ENCODE peak calls at places on chromosomes 1 and 21, in nine cellular contexts. U is fibroblast of villous mesenchyme; C is CD8-positive, alpha-beta T cell; T is adrenal gland; G is brain microvascular endothelial cell; O is stomach; P is AG09309; M is tibial artery; E is epithelial cell of esophagus. V is an unnamed sample.

GRCh38 chr1:15950763-15951295 is 25.1 kb downstream of the ZBTB17 start:
- DNase-seq in E (no peak), M (peak), O (no peak), T (peak), G (no peak), U (peak), P (peak), C (no peak), V (no peak)

GRCh38 chr1:106889504-106890027 is 166.9 kb upstream of the PRMT6 start:
- DNase-seq in O (no peak), E (no peak), G (no peak), P (no peak), C (no peak), T (no peak), U (no peak), M (no peak), V (no peak)

GRCh38 chr1:115977481-115978258 is 1.4 kb downstream of the SLC22A15 start:
- DNase-seq in M (peak), U (peak), E (peak), C (no peak), T (no peak), G (no peak), O (no peak), P (peak), V (peak)

GRCh38 chr1:23341829-23342697 is 2.0 kb downstream of the HNRNPR start:
- DNase-seq in M (no peak), E (no peak), T (no peak), G (no peak), U (peak), O (no peak), C (no peak), P (no peak), V (no peak)

GRCh38 chr1:210792703-210793102 is 341.2 kb downstream of the KCNH1 start:
- DNase-seq in U (peak), C (no peak), O (no peak), P (peak), M (no peak), T (no peak), E (peak), G (peak), V (no peak)

GRCh38 chr1:111417755-111418154 is 9.8 kb downstream of the OVGP1 start:
- DNase-seq in M (no peak), O (no peak), U (peak), C (no peak), P (no peak), T (no peak), G (no peak), E (no peak), V (no peak)

GRCh38 chr1:205456383-205456867 is 580 bp upstream of the BLACAT1 start:
- DNase-seq in T (no peak), U (no peak), C (no peak), M (no peak), E (no peak), O (no peak), P (no peak), G (no peak), V (no peak)

GRCh38 chr21:36859744-36860501 is 106.5 kb downstream of the HLCS start:
- DNase-seq in U (peak), G (peak), E (peak), O (peak), M (peak), C (no peak), P (no peak), T (peak), V (peak)

GRCh38 chr1:43074709-43075108 is 97.4 kb downstream of the EBNA1BP2 start:
- DNase-seq in G (no peak), M (no peak), C (no peak), T (no peak), P (no peak), O (no peak), U (no peak), E (no peak), V (no peak)

GRCh38 chr1:17875882-17876280 is 120.7 kb downstream of the ACTL8 start:
- DNase-seq in U (no peak), M (no peak), E (no peak), O (no peak), G (no peak), C (no peak), T (no peak), P (no peak), V (no peak)

GRCh38 chr21:36250423-36251075 is 69.4 kb upstream of the MORC3 start:
- DNase-seq in G (no peak), T (no peak), C (no peak), P (no peak), U (no peak), E (no peak), M (no peak), O (no peak), V (no peak)

GRCh38 chr1:184843732-184844495 is 89.3 kb upstream of the EDEM3 start:
- DNase-seq in E (peak), C (peak), O (peak), T (no peak), M (no peak), P (peak), G (no peak), U (peak), V (peak)

GRCh38 chr1:5794279-5794678 is 197.9 kb downstream of the NPHP4 start:
- DNase-seq in G (no peak), O (no peak), T (no peak), M (no peak), C (no peak), U (no peak), E (no peak), P (no peak), V (no peak)

GRCh38 chr1:48338257-48338656 is 115.7 kb downstream of the SLC5A9 start:
- DNase-seq in U (no peak), G (no peak), P (no peak), E (no peak), O (no peak), T (no peak), C (no peak), M (no peak), V (no peak)

GRCh38 chr1:92482404-92482664 is 4.4 kb downstream of the GFI1 start:
- DNase-seq in G (no peak), C (no peak), T (no peak), U (no peak), P (no peak), E (no peak), O (no peak), M (no peak), V (no peak)

GRCh38 chr1:54052470-54052933 is 502 bp downstream of the TMEM59 start:
- DNase-seq in C (no peak), E (peak), P (no peak), O (peak), T (peak), U (peak), M (peak), G (peak), V (peak)

GRCh38 chr1:54051936-54052469 is 1.0 kb downstream of the TMEM59 start:
- DNase-seq in T (peak), O (no peak), C (no peak), E (peak), M (no peak), U (peak), G (no peak), P (no peak), V (peak)

GRCh38 chr1:54046671-54047383 is 6.2 kb downstream of the TMEM59 start:
- DNase-seq in P (no peak), T (no peak), O (no peak), C (no peak), M (no peak), U (no peak), E (no peak), G (no peak), V (no peak)

GRCh38 chr1:54045487-54045886 is 7.5 kb downstream of the TMEM59 start:
- DNase-seq in P (no peak), M (no peak), G (no peak), E (no peak), U (no peak), O (no peak), T (no peak), C (no peak), V (no peak)

GRCh38 chr1:54047384-54048315 is 5.4 kb downstream of the TMEM59 start:
- DNase-seq in U (peak), G (no peak), E (no peak), P (no peak), C (no peak), T (no peak), M (no peak), O (no peak), V (no peak)
- H3K4me3 ChIP-seq in U (no peak), G (no peak), E (no peak), P (no peak), C (no peak), T (no peak), M (no peak), O (no peak), V (no peak)

DNA sequence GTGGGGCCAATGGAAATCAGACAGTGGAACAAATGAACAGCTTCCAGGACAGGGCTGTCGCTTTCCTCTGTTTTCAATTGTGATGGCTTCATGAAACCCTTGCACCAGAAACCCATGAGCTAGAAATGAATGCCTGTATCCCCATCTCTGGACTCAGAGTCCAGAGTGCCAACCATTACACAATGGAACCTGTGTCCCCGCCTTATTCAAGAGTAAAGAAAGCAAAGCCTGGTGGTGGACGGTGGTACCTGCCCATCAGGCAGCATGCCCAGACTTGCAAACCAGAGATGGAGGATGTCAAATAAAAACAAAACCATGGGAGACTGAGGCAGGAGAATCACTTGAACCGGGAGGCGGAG is 4.4 kb upstream of the CAPN2 start:
- DNase-seq in E (peak), G (no peak), T (no peak), M (no peak), U (no peak), C (no peak), P (no peak), O (peak), V (peak)
- TF ChIP-seq CTCF in E (peak), G (peak), T (no peak), M (peak), U (peak), C (no peak), P (peak), O (no peak), V (peak)

DNA sequence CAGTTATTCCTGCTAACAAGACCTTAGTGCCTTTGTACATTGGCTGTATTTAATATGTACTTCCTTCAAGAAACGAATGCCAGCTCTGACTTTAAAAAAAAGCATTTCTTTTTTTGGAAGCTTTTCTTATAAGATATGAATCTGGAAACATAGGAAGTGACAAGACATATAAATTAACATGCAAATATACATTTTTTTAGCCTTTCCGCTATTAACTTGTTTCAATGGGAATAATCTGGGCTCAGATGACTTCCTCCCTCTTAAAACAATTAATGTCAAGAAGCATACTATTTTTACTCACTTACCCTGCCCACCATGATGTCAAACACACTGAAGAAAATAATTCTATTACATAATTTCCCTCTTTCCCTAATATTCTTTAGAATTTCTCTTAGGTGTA is 1.4 kb downstream of the DENND1B start:
- DNase-seq in P (no peak), C (no peak), U (no peak), O (no peak), T (no peak), M (no peak), G (no peak), E (no peak), V (no peak)
- H3K4me3 ChIP-seq in P (peak), C (peak), U (peak), O (peak), T (peak), M (peak), G (peak), E (peak), V (no peak)

DNA sequence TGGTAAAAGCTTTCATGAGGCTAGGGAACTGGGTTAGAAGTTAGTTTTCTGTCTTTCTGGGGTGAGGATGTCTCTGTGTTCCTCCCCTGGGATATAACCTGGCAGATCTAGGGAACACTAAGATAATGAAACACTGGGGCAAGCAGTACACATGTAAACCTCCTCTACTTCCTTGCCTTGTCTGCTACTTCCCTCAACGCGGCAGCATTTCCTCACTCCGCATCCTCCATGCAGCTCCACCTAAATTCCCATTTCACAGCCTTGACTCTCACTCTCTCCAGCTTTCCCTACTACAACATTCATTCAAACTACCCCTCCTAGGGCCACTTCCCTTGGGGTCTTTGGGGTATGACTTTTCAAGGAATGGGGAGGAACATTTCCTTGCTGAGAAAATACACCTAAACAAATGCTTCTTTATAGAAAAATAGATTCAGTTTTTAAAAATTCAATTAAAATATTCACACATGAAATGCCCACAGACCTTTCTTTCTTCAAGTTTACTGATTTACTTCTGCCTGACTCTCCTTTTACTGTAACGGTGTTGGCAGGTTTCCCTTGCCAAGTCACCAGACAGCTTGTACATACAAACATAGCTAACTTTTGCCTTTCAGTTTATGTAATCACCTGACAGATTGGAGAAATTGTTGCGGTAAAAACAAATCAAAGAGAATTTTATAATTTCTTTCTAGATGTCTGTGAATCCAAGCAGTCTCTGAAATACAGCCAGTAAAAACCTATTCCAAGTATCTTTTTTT is 90.1 kb downstream of the TNFSF18 start:
- DNase-seq in E (no peak), U (no peak), P (no peak), T (no peak), O (peak), M (peak), C (no peak), G (no peak), V (peak)
- TF ChIP-seq CTCF in E (no peak), U (no peak), P (no peak), T (no peak), O (no peak), M (no peak), C (no peak), G (no peak), V (no peak)

GRCh38 chr1:25198731-25199231 is 33.5 kb downstream of the SYF2 start:
- DNase-seq in U (no peak), T (no peak), M (no peak), G (peak), O (peak), P (no peak), C (no peak), E (no peak), V (peak)
- H3K4me3 ChIP-seq in U (no peak), T (no peak), M (peak), G (peak), O (no peak), P (no peak), C (no peak), E (no peak), V (no peak)

DNA sequence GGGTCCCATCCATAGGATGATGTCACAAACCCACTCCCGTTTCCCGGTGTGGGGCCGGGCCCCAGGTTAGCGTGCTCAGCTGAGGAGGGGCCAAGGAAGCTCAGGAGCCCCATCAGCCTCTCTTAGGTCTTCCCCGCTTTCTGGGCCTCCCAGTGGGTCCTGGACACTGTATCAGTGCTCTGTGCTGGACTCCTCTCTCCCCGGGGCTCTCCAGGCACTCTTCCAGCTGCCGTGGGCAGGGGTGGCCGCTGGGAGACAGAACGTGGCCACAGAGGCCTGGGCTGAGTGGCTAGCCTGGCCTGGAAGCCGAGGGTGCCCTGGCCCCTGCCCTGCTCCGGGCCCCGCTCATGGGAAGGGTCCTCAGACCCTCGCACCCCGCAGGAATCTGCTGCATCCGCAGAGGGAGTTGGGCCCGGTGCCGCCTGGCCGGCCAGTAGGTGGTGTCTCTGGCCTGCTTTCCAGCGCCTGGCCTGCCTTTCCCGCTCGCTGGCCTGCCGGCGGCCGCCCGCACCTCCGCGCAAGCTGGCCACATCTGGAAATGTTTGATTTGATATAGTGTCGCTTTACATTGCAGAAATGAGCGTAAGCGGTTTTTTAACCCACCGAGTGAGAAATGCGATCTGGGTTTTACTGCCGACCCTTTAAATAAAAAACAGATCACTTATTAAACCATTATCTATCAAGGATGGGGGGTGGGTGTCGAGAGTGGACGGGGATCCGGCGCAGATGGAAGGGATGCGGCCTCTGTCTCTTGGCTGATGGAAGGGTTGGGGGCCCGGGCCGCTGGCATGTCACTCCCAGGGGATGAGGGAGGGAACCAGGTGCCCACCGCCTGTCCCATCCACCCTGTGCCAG is 74.4 kb upstream of the TTC34 start:
- DNase-seq in O (peak), U (no peak), T (no peak), C (no peak), G (no peak), E (no peak), M (no peak), P (no peak), V (no peak)
- TF ChIP-seq CTCF in O (no peak), U (no peak), T (no peak), C (no peak), G (peak), E (no peak), M (peak), P (peak), V (peak)

GRCh38 chr21:45981154-45981606 is 390 bp upstream of the COL6A1 start:
- DNase-seq in M (peak), U (peak), P (peak), C (no peak), O (peak), T (peak), E (peak), G (peak), V (peak)
- H3K4me3 ChIP-seq in M (peak), U (peak), P (peak), C (peak), O (peak), T (peak), E (peak), G (peak), V (peak)

DNA sequence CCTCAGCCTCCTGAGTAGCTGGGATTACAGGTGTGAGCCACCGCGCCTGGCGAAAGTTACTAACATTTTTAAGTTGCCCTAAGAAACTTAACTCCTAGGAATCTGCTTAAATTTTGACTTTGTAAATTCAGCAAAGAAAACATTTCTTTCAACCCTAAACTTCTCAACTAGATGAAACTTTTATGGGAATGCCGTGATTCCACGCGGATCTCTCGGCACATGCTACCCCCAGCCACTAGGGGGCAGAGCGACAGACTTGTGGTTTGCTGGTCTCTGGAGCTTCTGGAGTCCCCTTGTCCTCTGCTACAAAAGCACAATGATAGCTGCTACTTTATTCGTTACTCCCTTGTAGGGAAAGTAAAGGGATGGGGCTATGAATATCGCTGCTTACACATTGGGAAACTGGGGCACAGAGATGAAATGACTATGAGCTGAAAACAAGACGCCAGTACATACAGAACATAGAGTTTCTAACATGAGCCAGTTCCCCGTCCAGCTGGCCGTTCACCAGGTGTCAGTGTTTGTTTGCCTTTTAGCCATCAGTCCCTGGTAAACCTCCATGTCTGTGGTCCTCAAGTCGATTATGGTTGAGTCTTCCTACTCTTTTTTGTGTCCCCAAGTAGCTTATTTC is 114.7 kb downstream of the PBX1 start:
- DNase-seq in U (no peak), P (no peak), E (no peak), C (no peak), G (no peak), O (no peak), T (no peak), M (no peak), V (no peak)
- TF ChIP-seq CTCF in U (peak), P (peak), E (peak), C (no peak), G (peak), O (no peak), T (peak), M (no peak), V (peak)

V was measured in transverse colon.